ENCODE peak calls at places on chromosomes 2 and 18, in four cellular contexts. One of them, this sample, is unnamed.

GRCh38 chr2:128069769-128070168 is 21.2 kb upstream of the UGGT1 start:
- DNase-seq in GM23338: no peak
- DNase-seq in K562: no peak
- DNase-seq in fibroblast of pulmonary artery: peak
- DNase-seq in this sample: no peak

GRCh38 chr2:25036221-25036559 is 5.7 kb upstream of the EFR3B start:
- DNase-seq in GM23338: no peak
- DNase-seq in K562: no peak
- DNase-seq in fibroblast of pulmonary artery: no peak
- DNase-seq in this sample: no peak

GRCh38 chr2:232927041-232927792 is 57.2 kb downstream of the SNORC start:
- DNase-seq in GM23338: peak
- DNase-seq in K562: no peak
- DNase-seq in fibroblast of pulmonary artery: no peak
- DNase-seq in this sample: no peak

GRCh38 chr18:3585656-3586509 is 135.9 kb downstream of the TGIF1 start:
- DNase-seq in GM23338: peak
- DNase-seq in K562: peak
- DNase-seq in fibroblast of pulmonary artery: peak
- DNase-seq in this sample: peak

GRCh38 chr2:226585130-226585561 is 214.5 kb downstream of the IRS1 start:
- DNase-seq in GM23338: no peak
- DNase-seq in K562: no peak
- DNase-seq in fibroblast of pulmonary artery: no peak
- DNase-seq in this sample: no peak

GRCh38 chr2:21599417-21599816 is 475.6 kb downstream of the TDRD15 start:
- DNase-seq in GM23338: no peak
- DNase-seq in K562: no peak
- DNase-seq in fibroblast of pulmonary artery: no peak
- DNase-seq in this sample: no peak

GRCh38 chr2:126177479-126177878 is 478.5 kb upstream of the GYPC start:
- DNase-seq in GM23338: no peak
- DNase-seq in K562: no peak
- DNase-seq in fibroblast of pulmonary artery: no peak
- DNase-seq in this sample: no peak

GRCh38 chr18:31232779-31233424 is 70.2 kb upstream of the DSC1 start:
- DNase-seq in GM23338: no peak
- DNase-seq in K562: no peak
- DNase-seq in fibroblast of pulmonary artery: no peak
- DNase-seq in this sample: no peak

GRCh38 chr2:141021109-141021508 is 1109.7 kb downstream of the LRP1B start:
- DNase-seq in GM23338: no peak
- DNase-seq in K562: no peak
- DNase-seq in fibroblast of pulmonary artery: peak
- DNase-seq in this sample: no peak

GRCh38 chr2:7022486-7022885 is 105.3 kb downstream of the RNF144A start:
- DNase-seq in GM23338: no peak
- DNase-seq in K562: no peak
- DNase-seq in fibroblast of pulmonary artery: peak
- DNase-seq in this sample: no peak

GRCh38 chr18:3313685-3314084 is 51.8 kb downstream of the MYL12B start:
- DNase-seq in GM23338: no peak
- DNase-seq in K562: no peak
- DNase-seq in fibroblast of pulmonary artery: no peak
- DNase-seq in this sample: no peak

GRCh38 chr2:179991344-179991743 is 15.8 kb downstream of the CWC22 start:
- DNase-seq in GM23338: peak
- DNase-seq in K562: peak
- DNase-seq in fibroblast of pulmonary artery: peak
- DNase-seq in this sample: no peak

GRCh38 chr2:238296638-238297457 is 8.4 kb upstream of the PER2 start:
- DNase-seq in GM23338: no peak
- DNase-seq in K562: no peak
- DNase-seq in fibroblast of pulmonary artery: no peak
- DNase-seq in this sample: no peak

GRCh38 chr2:64259301-64259700 is 115.1 kb upstream of the PELI1 start:
- DNase-seq in GM23338: no peak
- DNase-seq in K562: no peak
- DNase-seq in fibroblast of pulmonary artery: peak
- DNase-seq in this sample: no peak

GRCh38 chr2:62291517-62292137 is 95.7 kb downstream of the B3GNT2 start:
- DNase-seq in GM23338: no peak
- DNase-seq in K562: no peak
- DNase-seq in fibroblast of pulmonary artery: no peak
- DNase-seq in this sample: no peak

GRCh38 chr2:176613358-176614032 is 344.3 kb downstream of the MTX2 start:
- DNase-seq in GM23338: no peak
- DNase-seq in K562: no peak
- DNase-seq in fibroblast of pulmonary artery: peak
- DNase-seq in this sample: no peak

GRCh38 chr2:75002007-75002406 is 43.6 kb downstream of the POLE4 start:
- DNase-seq in GM23338: no peak
- DNase-seq in K562: no peak
- DNase-seq in fibroblast of pulmonary artery: peak
- DNase-seq in this sample: no peak

GRCh38 chr2:65997941-65998340 is 437.0 kb upstream of the MEIS1 start:
- DNase-seq in GM23338: no peak
- DNase-seq in K562: no peak
- DNase-seq in fibroblast of pulmonary artery: no peak
- DNase-seq in this sample: no peak

GRCh38 chr2:226673314-226673723 is 126.3 kb downstream of the IRS1 start:
- DNase-seq in GM23338: no peak
- DNase-seq in K562: no peak
- DNase-seq in fibroblast of pulmonary artery: peak
- DNase-seq in this sample: no peak

GRCh38 chr18:13375302-13376255 is 157.0 kb downstream of the LDLRAD4 start:
- DNase-seq in GM23338: no peak
- DNase-seq in K562: no peak
- DNase-seq in fibroblast of pulmonary artery: peak
- DNase-seq in this sample: no peak

GRCh38 chr2:101986804-101987740 is 4.7 kb upstream of the IL1R2 start:
- DNase-seq in GM23338: no peak
- DNase-seq in K562: no peak
- DNase-seq in fibroblast of pulmonary artery: peak
- DNase-seq in this sample: no peak

GRCh38 chr18:58254873-58255511 is 211.0 kb downstream of the NEDD4L start:
- DNase-seq in GM23338: peak
- DNase-seq in K562: no peak
- DNase-seq in fibroblast of pulmonary artery: no peak
- DNase-seq in this sample: peak

GRCh38 chr18:46452820-46453219 is 204.2 kb downstream of the LOXHD1 start:
- DNase-seq in GM23338: no peak
- DNase-seq in K562: no peak
- DNase-seq in fibroblast of pulmonary artery: no peak
- DNase-seq in this sample: no peak

GRCh38 chr2:48346124-48346536 is 183.8 kb upstream of the STON1 start:
- DNase-seq in GM23338: no peak
- DNase-seq in K562: no peak
- DNase-seq in fibroblast of pulmonary artery: peak
- DNase-seq in this sample: no peak

GRCh38 chr18:67402543-67402942 is 114.0 kb downstream of the DSEL start:
- DNase-seq in GM23338: no peak
- DNase-seq in K562: no peak
- DNase-seq in fibroblast of pulmonary artery: peak
- DNase-seq in this sample: no peak

GRCh38 chr2:118800736-118801135 is 46.7 kb downstream of the EN1 start:
- DNase-seq in GM23338: no peak
- DNase-seq in K562: no peak
- DNase-seq in fibroblast of pulmonary artery: no peak
- DNase-seq in this sample: no peak

GRCh38 chr2:32128636-32129035 is 37.0 kb upstream of the SLC30A6 start:
- DNase-seq in GM23338: no peak
- DNase-seq in K562: no peak
- DNase-seq in fibroblast of pulmonary artery: no peak
- DNase-seq in this sample: no peak

GRCh38 chr18:63979409-63979908 is 9.6 kb downstream of the SERPINB8 start:
- DNase-seq in GM23338: peak
- DNase-seq in K562: peak
- DNase-seq in fibroblast of pulmonary artery: peak
- DNase-seq in this sample: peak

GRCh38 chr18:11752116-11752911 is 63.2 kb downstream of the GNAL start:
- DNase-seq in GM23338: peak
- DNase-seq in K562: peak
- DNase-seq in fibroblast of pulmonary artery: peak
- DNase-seq in this sample: peak

GRCh38 chr18:62551972-62552513 is 29.2 kb downstream of the ZCCHC2 start:
- DNase-seq in GM23338: no peak
- DNase-seq in K562: no peak
- DNase-seq in fibroblast of pulmonary artery: no peak
- DNase-seq in this sample: no peak

GRCh38 chr2:53969285-53970094 is 1.3 kb downstream of the PSME4 start:
- DNase-seq in GM23338: no peak
- DNase-seq in K562: peak
- DNase-seq in fibroblast of pulmonary artery: peak
- DNase-seq in this sample: no peak

GRCh38 chr2:108621087-108621559 is 86.9 kb downstream of the LIMS1 start:
- DNase-seq in GM23338: peak
- DNase-seq in K562: peak
- DNase-seq in fibroblast of pulmonary artery: no peak
- DNase-seq in this sample: no peak

GRCh38 chr2:17747684-17748452 is 5.7 kb downstream of the SMC6 start:
- DNase-seq in GM23338: peak
- DNase-seq in K562: peak
- DNase-seq in fibroblast of pulmonary artery: no peak
- DNase-seq in this sample: no peak

GRCh38 chr2:15241208-15241607 is 319.9 kb downstream of the NBAS start:
- DNase-seq in GM23338: no peak
- DNase-seq in K562: no peak
- DNase-seq in fibroblast of pulmonary artery: peak
- DNase-seq in this sample: no peak

GRCh38 chr2:170076189-170076588 is 101.8 kb upstream of the MYO3B start:
- DNase-seq in GM23338: no peak
- DNase-seq in K562: no peak
- DNase-seq in fibroblast of pulmonary artery: no peak
- DNase-seq in this sample: no peak

DNA sequence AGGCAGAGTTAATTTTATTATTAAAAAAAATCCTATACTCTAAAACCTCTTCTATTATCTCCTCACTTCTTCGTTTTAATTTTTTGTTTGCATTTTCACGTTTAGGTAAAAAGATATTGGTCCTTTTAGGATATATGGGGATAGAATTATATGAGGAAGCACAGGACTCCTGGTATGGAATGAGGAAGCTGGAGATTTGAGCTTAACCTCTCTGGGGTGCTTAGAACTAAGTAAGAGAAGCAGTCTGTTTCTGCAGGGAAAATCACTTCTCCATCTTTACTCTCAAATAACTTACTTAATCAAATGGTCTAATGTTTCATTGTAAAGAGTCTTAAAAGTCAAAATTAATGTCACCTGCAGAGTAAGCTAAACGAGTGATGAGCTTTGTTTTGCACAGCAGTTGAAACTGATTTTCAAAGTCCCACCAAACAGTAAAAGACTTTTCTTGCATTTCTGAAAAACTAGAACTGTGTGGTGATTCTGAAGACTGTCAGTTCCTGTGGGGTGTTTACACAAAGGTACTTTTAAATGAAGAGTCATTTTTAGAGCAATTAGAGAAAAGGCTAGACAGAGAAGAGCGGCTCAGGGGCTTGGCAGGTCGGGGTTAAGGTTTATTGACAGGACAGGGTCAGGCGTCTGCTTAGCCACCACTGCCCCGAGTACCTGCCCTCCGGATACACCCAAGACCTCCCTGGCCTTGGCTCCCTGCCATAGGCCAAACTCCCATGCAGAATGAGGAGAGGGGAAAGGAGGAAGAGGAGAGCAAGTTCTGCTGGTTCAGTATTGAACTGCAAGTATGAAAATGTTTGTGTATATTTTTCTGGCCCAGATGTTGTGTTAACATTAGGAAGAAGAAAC is 21.6 kb downstream of the METAP1D start:
- DNase-seq in GM23338: peak
- DNase-seq in K562: peak
- DNase-seq in fibroblast of pulmonary artery: no peak
- DNase-seq in this sample: no peak
- TF ChIP-seq CTCF in GM23338: no peak
- TF ChIP-seq CTCF in K562: no peak
- TF ChIP-seq CTCF in fibroblast of pulmonary artery: no peak
- TF ChIP-seq CTCF in this sample: no peak

GRCh38 chr2:190180313-190181065 is 118.0 kb upstream of the MSTN start:
- DNase-seq in GM23338: peak
- DNase-seq in K562: peak
- DNase-seq in fibroblast of pulmonary artery: no peak
- DNase-seq in this sample: peak
- TF ChIP-seq CTCF in GM23338: peak
- TF ChIP-seq CTCF in K562: peak
- TF ChIP-seq CTCF in fibroblast of pulmonary artery: peak
- TF ChIP-seq CTCF in this sample: peak

GRCh38 chr2:27683390-27684071 is 19.8 kb downstream of the SLC4A1AP start:
- DNase-seq in GM23338: peak
- DNase-seq in K562: peak
- DNase-seq in fibroblast of pulmonary artery: peak
- DNase-seq in this sample: peak
- TF ChIP-seq CTCF in GM23338: peak
- TF ChIP-seq CTCF in K562: peak
- TF ChIP-seq CTCF in fibroblast of pulmonary artery: peak
- TF ChIP-seq CTCF in this sample: peak

GRCh38 chr2:2769481-2770431 is 438.7 kb upstream of the MYT1L start:
- DNase-seq in GM23338: no peak
- DNase-seq in K562: no peak
- DNase-seq in fibroblast of pulmonary artery: no peak
- DNase-seq in this sample: no peak
- TF ChIP-seq CTCF in GM23338: no peak
- TF ChIP-seq CTCF in K562: peak
- TF ChIP-seq CTCF in fibroblast of pulmonary artery: no peak
- TF ChIP-seq CTCF in this sample: no peak

This sample was measured in glutamatergic neuron.